ENCODE peak calls at places on chromosomes 4 and X, in eight cellular contexts. One of them, this sample, is unnamed.

GRCh38 chrX:43968347-43968746 is 4.8 kb downstream of the NDP start:
- DNase-seq in mesothelial cell of epicardium: no peak
- DNase-seq in mammary epithelial cell: no peak
- DNase-seq in endothelial cell: no peak
- DNase-seq in Calu3: no peak
- DNase-seq in AG04450: no peak
- DNase-seq in uterus: no peak
- DNase-seq in BJ: no peak
- DNase-seq in this sample: no peak

GRCh38 chrX:72394518-72395163 is 88.9 kb upstream of the CITED1 start:
- DNase-seq in mammary epithelial cell: no peak
- DNase-seq in mesothelial cell of epicardium: no peak
- DNase-seq in Calu3: no peak
- DNase-seq in endothelial cell: no peak
- DNase-seq in BJ: no peak
- DNase-seq in uterus: no peak
- DNase-seq in AG04450: peak
- DNase-seq in this sample: no peak

GRCh38 chr4:67929447-67929846 is 33.8 kb downstream of the TMPRSS11A start:
- DNase-seq in AG04450: no peak
- DNase-seq in endothelial cell: no peak
- DNase-seq in uterus: no peak
- DNase-seq in BJ: no peak
- DNase-seq in Calu3: no peak
- DNase-seq in mammary epithelial cell: peak
- DNase-seq in mesothelial cell of epicardium: no peak
- DNase-seq in this sample: no peak

GRCh38 chrX:100654256-100654655 is 10.3 kb downstream of the SRPX2 start:
- DNase-seq in BJ: no peak
- DNase-seq in Calu3: peak
- DNase-seq in mammary epithelial cell: no peak
- DNase-seq in uterus: no peak
- DNase-seq in AG04450: no peak
- DNase-seq in mesothelial cell of epicardium: no peak
- DNase-seq in endothelial cell: no peak
- DNase-seq in this sample: no peak

GRCh38 chrX:12999422-12999821 is 24.5 kb downstream of the TMSB4X start:
- DNase-seq in mammary epithelial cell: no peak
- DNase-seq in Calu3: no peak
- DNase-seq in uterus: no peak
- DNase-seq in endothelial cell: no peak
- DNase-seq in AG04450: no peak
- DNase-seq in BJ: no peak
- DNase-seq in mesothelial cell of epicardium: no peak
- DNase-seq in this sample: no peak

GRCh38 chr4:8128096-8128856 is 30.3 kb downstream of the ABLIM2 start:
- DNase-seq in endothelial cell: no peak
- DNase-seq in AG04450: no peak
- DNase-seq in uterus: no peak
- DNase-seq in mammary epithelial cell: no peak
- DNase-seq in BJ: no peak
- DNase-seq in Calu3: no peak
- DNase-seq in mesothelial cell of epicardium: no peak
- DNase-seq in this sample: no peak

GRCh38 chr4:110629214-110629754 is 6.4 kb upstream of the PITX2 start:
- DNase-seq in BJ: no peak
- DNase-seq in endothelial cell: peak
- DNase-seq in mesothelial cell of epicardium: no peak
- DNase-seq in Calu3: no peak
- DNase-seq in mammary epithelial cell: no peak
- DNase-seq in uterus: no peak
- DNase-seq in AG04450: no peak
- DNase-seq in this sample: no peak

GRCh38 chr4:30719363-30720020 is 677 bp upstream of the PCDH7 start:
- DNase-seq in BJ: no peak
- DNase-seq in uterus: peak
- DNase-seq in Calu3: peak
- DNase-seq in mammary epithelial cell: peak
- DNase-seq in AG04450: no peak
- DNase-seq in mesothelial cell of epicardium: peak
- DNase-seq in endothelial cell: peak
- DNase-seq in this sample: no peak

GRCh38 chr4:33722254-33722653 is 2522.1 kb downstream of the ARAP2 start:
- DNase-seq in endothelial cell: no peak
- DNase-seq in AG04450: no peak
- DNase-seq in mammary epithelial cell: no peak
- DNase-seq in mesothelial cell of epicardium: no peak
- DNase-seq in BJ: peak
- DNase-seq in Calu3: no peak
- DNase-seq in uterus: no peak
- DNase-seq in this sample: no peak

GRCh38 chr4:133921280-133922195 is 280.1 kb downstream of the PABPC4L start:
- DNase-seq in endothelial cell: no peak
- DNase-seq in Calu3: no peak
- DNase-seq in uterus: no peak
- DNase-seq in mesothelial cell of epicardium: no peak
- DNase-seq in mammary epithelial cell: no peak
- DNase-seq in AG04450: no peak
- DNase-seq in BJ: no peak
- DNase-seq in this sample: no peak

GRCh38 chrX:91414710-91415109 is 19.9 kb upstream of the PABPC5 start:
- DNase-seq in mesothelial cell of epicardium: no peak
- DNase-seq in AG04450: no peak
- DNase-seq in BJ: no peak
- DNase-seq in endothelial cell: peak
- DNase-seq in mammary epithelial cell: no peak
- DNase-seq in uterus: no peak
- DNase-seq in Calu3: no peak
- DNase-seq in this sample: no peak

GRCh38 chr4:138492178-138492577 is 250.0 kb upstream of the SLC7A11 start:
- DNase-seq in uterus: no peak
- DNase-seq in Calu3: no peak
- DNase-seq in endothelial cell: no peak
- DNase-seq in AG04450: no peak
- DNase-seq in mammary epithelial cell: no peak
- DNase-seq in BJ: no peak
- DNase-seq in mesothelial cell of epicardium: no peak
- DNase-seq in this sample: no peak

GRCh38 chr4:138499627-138500026 is 257.5 kb upstream of the SLC7A11 start:
- DNase-seq in BJ: no peak
- DNase-seq in endothelial cell: no peak
- DNase-seq in mammary epithelial cell: no peak
- DNase-seq in uterus: no peak
- DNase-seq in mesothelial cell of epicardium: no peak
- DNase-seq in AG04450: no peak
- DNase-seq in Calu3: no peak
- DNase-seq in this sample: no peak

GRCh38 chr4:138500869-138501268 is 258.7 kb upstream of the SLC7A11 start:
- DNase-seq in endothelial cell: no peak
- DNase-seq in uterus: no peak
- DNase-seq in Calu3: no peak
- DNase-seq in AG04450: no peak
- DNase-seq in BJ: no peak
- DNase-seq in mesothelial cell of epicardium: no peak
- DNase-seq in mammary epithelial cell: no peak
- DNase-seq in this sample: no peak

DNA sequence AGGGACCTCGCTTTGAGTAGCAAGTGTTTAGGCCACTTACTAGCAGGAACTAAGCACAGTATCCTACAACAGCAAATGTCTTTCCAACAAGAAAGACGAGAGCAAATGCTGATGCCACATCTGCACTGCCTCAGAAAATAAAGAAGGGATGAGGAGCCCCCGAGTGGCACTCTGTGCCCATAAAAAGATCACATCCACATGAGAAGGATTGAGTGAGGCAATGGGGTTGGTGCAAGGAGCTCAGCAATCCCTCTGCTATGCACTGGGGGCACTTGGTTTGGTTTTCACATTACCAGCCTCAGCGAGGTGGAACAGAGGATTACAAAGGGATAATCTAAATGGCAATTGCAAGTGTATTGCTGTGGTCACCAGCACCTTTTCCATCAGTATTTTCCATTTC is 252.8 kb upstream of the SLC7A11 start:
- DNase-seq in endothelial cell: peak
- DNase-seq in mesothelial cell of epicardium: no peak
- DNase-seq in uterus: no peak
- DNase-seq in BJ: no peak
- DNase-seq in Calu3: peak
- DNase-seq in mammary epithelial cell: peak
- DNase-seq in AG04450: no peak
- DNase-seq in this sample: no peak
- TF ChIP-seq CTCF in endothelial cell: no peak
- TF ChIP-seq CTCF in mesothelial cell of epicardium: no peak
- TF ChIP-seq CTCF in uterus: no peak
- TF ChIP-seq CTCF in BJ: peak
- TF ChIP-seq CTCF in Calu3: peak
- TF ChIP-seq CTCF in mammary epithelial cell: peak
- TF ChIP-seq CTCF in AG04450: no peak
- TF ChIP-seq CTCF in this sample: no peak

DNA sequence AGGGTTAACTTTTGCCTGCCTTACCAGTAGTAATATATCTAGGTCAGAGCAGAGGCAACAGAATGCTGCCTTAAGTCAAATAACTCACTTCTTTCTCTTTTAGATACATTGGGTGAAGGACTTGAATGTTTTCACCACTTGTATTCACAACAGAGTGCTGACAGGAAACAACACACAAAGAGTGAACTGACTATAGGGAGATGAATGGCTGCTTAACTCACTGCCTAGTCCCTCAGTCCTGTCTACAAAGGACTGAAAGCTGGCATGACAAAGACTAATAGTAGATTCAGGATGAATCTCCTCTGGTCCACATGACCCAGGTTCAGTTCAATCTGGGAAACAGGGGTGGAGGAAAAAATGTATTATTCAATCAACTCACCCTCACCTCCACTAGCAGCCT is 134.2 kb downstream of the GALNTL6 start:
- DNase-seq in mammary epithelial cell: no peak
- DNase-seq in BJ: no peak
- DNase-seq in AG04450: no peak
- DNase-seq in Calu3: no peak
- DNase-seq in endothelial cell: no peak
- DNase-seq in uterus: no peak
- DNase-seq in mesothelial cell of epicardium: no peak
- DNase-seq in this sample: no peak
- TF ChIP-seq CTCF in mammary epithelial cell: no peak
- TF ChIP-seq CTCF in BJ: no peak
- TF ChIP-seq CTCF in AG04450: no peak
- TF ChIP-seq CTCF in Calu3: no peak
- TF ChIP-seq CTCF in endothelial cell: no peak
- TF ChIP-seq CTCF in uterus: no peak
- TF ChIP-seq CTCF in mesothelial cell of epicardium: no peak
- TF ChIP-seq CTCF in this sample: no peak

GRCh38 chr4:86934147-86934771 is 552 bp upstream of the AFF1 start:
- DNase-seq in mesothelial cell of epicardium: no peak
- DNase-seq in endothelial cell: no peak
- DNase-seq in uterus: no peak
- DNase-seq in mammary epithelial cell: no peak
- DNase-seq in AG04450: no peak
- DNase-seq in BJ: no peak
- DNase-seq in Calu3: no peak
- DNase-seq in this sample: no peak
- TF ChIP-seq CTCF in mesothelial cell of epicardium: no peak
- TF ChIP-seq CTCF in endothelial cell: peak
- TF ChIP-seq CTCF in uterus: no peak
- TF ChIP-seq CTCF in mammary epithelial cell: no peak
- TF ChIP-seq CTCF in AG04450: no peak
- TF ChIP-seq CTCF in BJ: no peak
- TF ChIP-seq CTCF in Calu3: no peak
- TF ChIP-seq CTCF in this sample: no peak

DNA sequence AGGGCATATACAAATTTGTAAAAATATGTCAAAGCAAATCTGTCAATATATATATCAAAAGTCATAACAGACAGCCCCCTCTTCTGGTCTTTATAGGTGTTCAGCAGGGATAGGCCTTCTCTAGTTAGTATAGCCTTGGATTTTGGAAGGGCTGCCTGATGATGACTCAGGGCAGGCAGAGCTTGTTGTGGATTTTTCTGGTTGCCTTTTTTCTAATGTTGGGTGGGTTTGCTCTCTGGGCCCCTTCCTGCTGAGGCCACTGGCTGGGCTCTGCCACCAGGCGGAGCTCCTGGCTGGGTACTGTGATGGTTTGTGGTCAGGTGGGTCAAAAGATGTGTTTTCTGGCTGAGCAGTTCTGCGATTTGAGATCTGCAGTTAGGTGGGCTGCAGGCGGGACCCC is 294.2 kb downstream of the GRIA2 start:
- DNase-seq in Calu3: no peak
- DNase-seq in mammary epithelial cell: no peak
- DNase-seq in AG04450: no peak
- DNase-seq in endothelial cell: peak
- DNase-seq in uterus: no peak
- DNase-seq in BJ: no peak
- DNase-seq in mesothelial cell of epicardium: no peak
- DNase-seq in this sample: no peak
- TF ChIP-seq CTCF in Calu3: no peak
- TF ChIP-seq CTCF in mammary epithelial cell: peak
- TF ChIP-seq CTCF in AG04450: no peak
- TF ChIP-seq CTCF in endothelial cell: peak
- TF ChIP-seq CTCF in uterus: no peak
- TF ChIP-seq CTCF in BJ: no peak
- TF ChIP-seq CTCF in mesothelial cell of epicardium: no peak
- TF ChIP-seq CTCF in this sample: no peak

GRCh38 chr4:6665320-6665654 is 24.8 kb downstream of the MRFAP1 start:
- DNase-seq in uterus: no peak
- DNase-seq in endothelial cell: no peak
- DNase-seq in mesothelial cell of epicardium: no peak
- DNase-seq in mammary epithelial cell: no peak
- DNase-seq in AG04450: no peak
- DNase-seq in BJ: no peak
- DNase-seq in Calu3: no peak
- DNase-seq in this sample: no peak
- TF ChIP-seq CTCF in uterus: no peak
- TF ChIP-seq CTCF in endothelial cell: no peak
- TF ChIP-seq CTCF in mesothelial cell of epicardium: no peak
- TF ChIP-seq CTCF in mammary epithelial cell: no peak
- TF ChIP-seq CTCF in AG04450: no peak
- TF ChIP-seq CTCF in BJ: no peak
- TF ChIP-seq CTCF in Calu3: no peak
- TF ChIP-seq CTCF in this sample: no peak